ENCODE peak calls at places on chromosomes 13 and 19, in five cellular contexts. X is MM.1S, Z is neural progenitor cell, N is PC-3, F is HCT116. K is an unnamed sample.

GRCh38 chr13:98909016-98909415 is 68.8 kb downstream of the DOCK9 start:
- DNase-seq in X (no peak), Z (no peak), N (peak; percentile 67), F (no peak), K (peak; percentile 27)

GRCh38 chr19:38068851-38069250 is 155.2 kb downstream of the DPF1 start:
- DNase-seq in X (no peak), Z (no peak), N (no peak), F (no peak), K (no peak)

GRCh38 chr13:51364404-51365008 is 25.0 kb downstream of the SERPINE3 start:
- DNase-seq in X (no peak), Z (no peak), N (peak; percentile 22), F (no peak), K (peak; percentile 66)

GRCh38 chr19:53537523-53538377 is at the start of gene ZNF331:
- DNase-seq in X (no peak), Z (peak; percentile 75), N (peak; percentile 78), F (no peak), K (peak; percentile 86)

GRCh38 chr13:25292301-25292700 is 5.0 kb upstream of the MTMR6 start:
- DNase-seq in X (peak; percentile 80), Z (no peak), N (peak; percentile 6), F (no peak), K (no peak)

GRCh38 chr13:99384468-99384867 is 77.3 kb upstream of the GPR183 start:
- DNase-seq in X (no peak), Z (no peak), N (no peak), F (no peak), K (no peak)

GRCh38 chr13:27211771-27212364 is 39.5 kb upstream of the RPL21 start:
- DNase-seq in X (no peak), Z (no peak), N (peak; percentile 76), F (peak; percentile 32), K (peak; percentile 88)

GRCh38 chr13:103388839-103389238 is 322.6 kb upstream of the SLC10A2 start:
- DNase-seq in X (no peak), Z (no peak), N (peak; percentile 2), F (no peak), K (no peak)

GRCh38 chr13:112854321-112854720 is 114.7 kb upstream of the MCF2L start:
- DNase-seq in X (no peak), Z (no peak), N (no peak), F (no peak), K (no peak)

GRCh38 chr13:93655132-93655531 is 428.5 kb downstream of the GPC6 start:
- DNase-seq in X (no peak), Z (no peak), N (no peak), F (no peak), K (no peak)

GRCh38 chr13:28138756-28139470 is 568 bp downstream of the PAN3 start:
- DNase-seq in X (peak; percentile 60), Z (peak; percentile 90), N (peak; percentile 74), F (peak; percentile 63), K (peak; percentile 85)

GRCh38 chr19:14127929-14128509 is 8.4 kb downstream of the ASF1B start:
- DNase-seq in X (peak; percentile 75), Z (no peak), N (no peak), F (no peak), K (no peak)

GRCh38 chr19:55156202-55157063 is 1.1 kb downstream of the TNNI3 start:
- DNase-seq in X (no peak), Z (peak; percentile 97), N (peak; percentile 78), F (peak; percentile 89), K (peak; percentile 54)

GRCh38 chr13:72221276-72221962 is 354.4 kb upstream of the DACH1 start:
- DNase-seq in X (peak; percentile 7), Z (peak; percentile 59), N (peak; percentile 59), F (peak; percentile 18), K (no peak)

GRCh38 chr13:23889598-23890224 is 511 bp upstream of the MIPEP start:
- DNase-seq in X (no peak), Z (peak; percentile 46), N (peak; percentile 21), F (no peak), K (peak; percentile 65)

GRCh38 chr13:97274782-97275252 is 52.7 kb downstream of the MBNL2 start:
- DNase-seq in X (no peak), Z (no peak), N (peak; percentile 63), F (no peak), K (peak; percentile 84)

GRCh38 chr13:70568571-70568970 is 460.3 kb upstream of the KLHL1 start:
- DNase-seq in X (peak; percentile 25), Z (peak; percentile 53), N (peak; percentile 70), F (peak; percentile 19), K (peak; percentile 46)

GRCh38 chr13:42729857-42730402 is 51.5 kb upstream of the FAM216B start:
- DNase-seq in X (no peak), Z (no peak), N (no peak), F (no peak), K (no peak)

GRCh38 chr19:28556371-28556770 is 656.6 kb downstream of the UQCRFS1 start:
- DNase-seq in X (no peak), Z (no peak), N (no peak), F (no peak), K (peak; percentile 4)

GRCh38 chr19:31232220-31232619 is 117.0 kb downstream of the TSHZ3 start:
- DNase-seq in X (no peak), Z (peak; percentile 41), N (no peak), F (no peak), K (peak; percentile 40)

GRCh38 chr19:55372316-55373081 is 2.2 kb upstream of the IL11 start:
- DNase-seq in X (no peak), Z (no peak), N (peak; percentile 57), F (no peak), K (peak; percentile 62)

GRCh38 chr13:113907637-113908617 is 44.1 kb upstream of the GAS6 start:
- DNase-seq in X (peak; percentile 52), Z (no peak), N (no peak), F (no peak), K (peak; percentile 79)

GRCh38 chr13:67369895-67370660 is 139.9 kb upstream of the PCDH9 start:
- DNase-seq in X (no peak), Z (no peak), N (peak; percentile 13), F (no peak), K (peak; percentile 43)

GRCh38 chr13:114067886-114068722 is 64.3 kb downstream of the RASA3 start:
- DNase-seq in X (peak; percentile 89), Z (no peak), N (no peak), F (no peak), K (no peak)

GRCh38 chr19:33687761-33688656 is 66.3 kb downstream of the CHST8 start:
- DNase-seq in X (no peak), Z (no peak), N (no peak), F (no peak), K (no peak)

GRCh38 chr13:47211106-47211505 is 314.3 kb upstream of the HTR2A start:
- DNase-seq in X (no peak), Z (no peak), N (peak; percentile 70), F (no peak), K (peak; percentile 18)

GRCh38 chr19:42105358-42105757 is 26.9 kb downstream of the POU2F2 start:
- DNase-seq in X (no peak), Z (no peak), N (no peak), F (no peak), K (no peak)

GRCh38 chr13:98324105-98324504 is 147.0 kb upstream of the RNF113B start:
- DNase-seq in X (no peak), Z (no peak), N (no peak), F (no peak), K (peak; percentile 73)

GRCh38 chr13:98866882-98867281 is 111.0 kb downstream of the DOCK9 start:
- DNase-seq in X (no peak), Z (no peak), N (no peak), F (no peak), K (no peak)

GRCh38 chr19:52891336-52891735 is 6.1 kb downstream of the ZNF320 start:
- DNase-seq in X (no peak), Z (no peak), N (no peak), F (no peak), K (no peak)

DNA sequence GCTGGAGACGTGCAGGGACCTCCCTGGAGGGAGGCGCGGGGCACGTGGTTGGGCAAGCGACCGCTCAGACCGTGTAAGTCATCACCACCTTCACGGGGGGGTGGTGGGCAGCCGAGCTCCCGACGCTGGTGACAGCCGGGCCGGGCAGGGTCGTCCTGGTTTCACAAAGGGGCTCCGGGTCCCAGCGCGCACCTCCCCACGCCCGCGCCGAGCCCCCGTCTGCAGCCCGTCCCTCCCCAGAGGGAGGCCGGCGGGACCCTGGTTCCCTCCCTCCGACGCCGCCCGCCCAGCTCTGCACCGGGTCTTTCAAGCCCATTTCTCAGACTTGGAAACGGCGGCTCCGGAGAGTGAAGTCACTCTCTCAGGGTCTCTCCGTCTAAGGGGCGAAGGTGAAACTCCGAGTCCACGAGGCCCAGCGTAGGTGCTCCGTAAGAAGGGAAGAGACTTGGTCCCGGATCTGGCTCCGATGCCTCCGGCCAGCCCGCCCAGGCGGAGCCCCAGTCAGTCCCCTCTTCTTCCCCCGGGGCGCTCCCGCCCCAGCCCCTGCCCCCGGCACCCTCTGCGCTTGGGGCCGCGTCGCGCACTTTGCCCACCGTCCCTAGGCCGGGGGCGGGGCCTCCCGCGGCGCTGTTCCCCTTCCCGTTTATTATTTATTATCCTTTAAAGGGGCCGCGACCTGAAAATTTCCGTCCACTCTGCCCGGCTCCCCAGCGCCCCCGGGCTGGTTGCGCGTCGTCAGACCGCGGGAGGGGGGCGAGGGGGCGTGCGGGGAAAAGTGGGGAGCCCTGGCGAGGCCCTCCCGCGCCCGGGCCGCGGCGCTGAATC is 536 bp upstream of the ARID3A start:
- DNase-seq in X (peak; percentile 94), Z (peak; percentile 90), N (peak; percentile 65), F (peak; percentile 72), K (peak; percentile 88)
- TF ChIP-seq EZH2phosphoT487 in X (no peak), Z (no peak), N (no peak), F (no peak), K (no peak)

DNA sequence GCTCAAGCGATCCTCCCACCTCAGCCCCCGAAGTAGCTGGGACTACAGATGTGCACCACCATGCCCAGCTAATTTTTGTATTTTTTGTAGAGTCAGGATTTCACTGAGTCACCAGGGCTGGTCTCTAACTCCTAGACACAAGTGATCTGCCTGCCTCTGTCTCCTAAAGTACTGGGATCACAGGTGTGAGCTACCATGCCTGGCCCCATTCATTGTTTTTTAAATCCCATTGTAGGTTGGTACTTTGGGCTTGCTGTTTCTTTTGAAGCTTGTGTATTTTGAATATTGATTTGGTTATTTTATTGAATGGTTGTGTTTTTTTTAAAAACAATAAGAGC is 26.7 kb downstream of the ZMYM2 start:
- DNase-seq in X (no peak), Z (no peak), N (no peak), F (no peak), K (peak; percentile 31)
- H3K9ac ChIP-seq in X (no peak overlapping the region), Z (no peak overlapping the region), N (no peak overlapping the region), F (no peak overlapping the region), K (no peak overlapping the region)

GRCh38 chr13:48775804-48776203 is 122.1 kb downstream of the CYSLTR2 start:
- DNase-seq in X (no peak), Z (no peak), N (peak; percentile 67), F (no peak), K (peak; percentile 96)

GRCh38 chr13:48775285-48775684 is 121.6 kb downstream of the CYSLTR2 start:
- DNase-seq in X (no peak), Z (no peak), N (no peak), F (no peak), K (peak; percentile 66)

GRCh38 chr13:48778551-48779088 is 124.9 kb downstream of the CYSLTR2 start:
- DNase-seq in X (no peak), Z (no peak), N (no peak), F (no peak), K (no peak)

GRCh38 chr13:48773531-48774275 is 120.0 kb downstream of the CYSLTR2 start:
- DNase-seq in X (no peak), Z (no peak), N (no peak), F (no peak), K (no peak)

GRCh38 chr13:48776396-48776795 is 122.7 kb downstream of the CYSLTR2 start:
- DNase-seq in X (no peak), Z (no peak), N (peak; percentile 22), F (no peak), K (peak; percentile 40)
- H3K27ac ChIP-seq in X (no peak overlapping the region), Z (no peak overlapping the region), N (no peak overlapping the region), F (no peak overlapping the region), K (peak overlapping the region; percentile 69)

GRCh38 chr13:80382576-80382975 is 41.6 kb upstream of the SPRY2 start:
- DNase-seq in X (no peak), Z (no peak), N (no peak), F (no peak), K (no peak)
- TF ChIP-seq EZH2phosphoT487 in X (no peak), Z (no peak), N (no peak), F (no peak), K (no peak)